ENCODE peak calls at places on chromosomes 11 and 22, in seven cellular contexts. R is effector CD4-positive, alpha-beta T cell; G is aorta; L is RPMI7951; U is substantia nigra; F is body of pancreas; Z is T-helper 2 cell. W is an unnamed sample.

GRCh38 chr22:22235564-22235963 is 9.0 kb upstream of the VPREB1 start:
- DNase-seq in R (peak; percentile 27), G (no peak), L (peak; percentile 28), U (peak; percentile 1), F (peak; percentile 34), Z (peak; percentile 62), W (peak; percentile 31)

GRCh38 chr11:94885133-94885532 is 88.2 kb downstream of the CWC15 start:
- DNase-seq in R (no peak), G (no peak), L (peak; percentile 96), U (no peak), F (no peak), Z (no peak), W (no peak)

GRCh38 chr11:116371146-116371545 is 401.6 kb downstream of the BUD13 start:
- DNase-seq in R (no peak), G (no peak), L (no peak), U (no peak), F (no peak), Z (no peak), W (no peak)

GRCh38 chr22:48240165-48240934 is 1477.9 kb downstream of the TBC1D22A start:
- DNase-seq in R (no peak), G (no peak), L (no peak), U (no peak), F (no peak), Z (no peak), W (no peak)

GRCh38 chr11:122655527-122656072 is at the start of gene UBASH3B:
- DNase-seq in R (peak; percentile 54), G (peak; percentile 86), L (peak; percentile 90), U (peak; percentile 25), F (peak; percentile 80), Z (peak; percentile 76), W (peak; percentile 78)

GRCh38 chr22:33476716-33477115 is 418.5 kb upstream of the SYN3 start:
- DNase-seq in R (no peak), G (no peak), L (peak; percentile 59), U (no peak), F (no peak), Z (no peak), W (no peak)

GRCh38 chr11:46238078-46238966 is 39.1 kb upstream of the CREB3L1 start:
- DNase-seq in R (peak; percentile 39), G (peak; percentile 84), L (peak; percentile 55), U (no peak), F (peak; percentile 64), Z (peak; percentile 55), W (peak; percentile 49)

GRCh38 chr11:4038973-4039372 is 55.6 kb upstream of the RRM1 start:
- DNase-seq in R (no peak), G (no peak), L (peak; percentile 15), U (no peak), F (no peak), Z (no peak), W (no peak)

GRCh38 chr22:36773935-36774334 is 2.0 kb downstream of the IFT27 start:
- DNase-seq in R (no peak), G (peak; percentile 2), L (peak; percentile 41), U (no peak), F (peak; percentile 43), Z (no peak), W (no peak)

GRCh38 chr11:67437082-67437821 is at the start of gene PTPRCAP:
- DNase-seq in R (peak; percentile 71), G (peak; percentile 49), L (no peak), U (no peak), F (no peak), Z (peak; percentile 93), W (no peak)

GRCh38 chr11:72816404-72816990 is 2.3 kb downstream of the ATG16L2 start:
- DNase-seq in R (no peak), G (no peak), L (no peak), U (no peak), F (no peak), Z (peak; percentile 31), W (peak; percentile 76)

GRCh38 chr11:44805596-44805995 is 78.8 kb downstream of the TSPAN18 start:
- DNase-seq in R (no peak), G (no peak), L (peak; percentile 11), U (no peak), F (no peak), Z (no peak), W (no peak)

GRCh38 chr11:9277176-9277575 is 12.0 kb upstream of the DENND5A start:
- DNase-seq in R (no peak), G (no peak), L (no peak), U (no peak), F (no peak), Z (no peak), W (no peak)

GRCh38 chr11:79201637-79202347 is 239.0 kb downstream of the TENM4 start:
- DNase-seq in R (no peak), G (no peak), L (peak; percentile 48), U (no peak), F (no peak), Z (no peak), W (no peak)

GRCh38 chr22:40603088-40603605 is 33.4 kb downstream of the MRTFA start:
- DNase-seq in R (no peak), G (no peak), L (peak; percentile 64), U (no peak), F (no peak), Z (no peak), W (no peak)

GRCh38 chr11:69563946-69564780 is 76.8 kb upstream of the CCND1 start:
- DNase-seq in R (no peak), G (no peak), L (peak; percentile 66), U (no peak), F (no peak), Z (no peak), W (no peak)

GRCh38 chr22:37566903-37567798 is 6.9 kb downstream of the CDC42EP1 start:
- DNase-seq in R (peak; percentile 87), G (peak; percentile 80), L (peak; percentile 63), U (peak; percentile 54), F (peak; percentile 92), Z (peak; percentile 94), W (peak; percentile 55)

GRCh38 chr11:84714316-84714780 is 912.8 kb downstream of the DLG2 start:
- DNase-seq in R (no peak), G (peak; percentile 61), L (peak; percentile 25), U (no peak), F (peak; percentile 75), Z (peak; percentile 58), W (no peak)

GRCh38 chr22:39475902-39476301 is 19.1 kb downstream of the MGAT3 start:
- DNase-seq in R (no peak), G (no peak), L (no peak), U (no peak), F (no peak), Z (no peak), W (no peak)

GRCh38 chr11:120137611-120138521 is at the start of gene TRIM29:
- DNase-seq in R (no peak), G (no peak), L (no peak), U (no peak), F (no peak), Z (no peak), W (no peak)

GRCh38 chr11:19800162-19800561 is 87.5 kb downstream of the NAV2 start:
- DNase-seq in R (no peak), G (no peak), L (no peak), U (no peak), F (no peak), Z (no peak), W (no peak)

GRCh38 chr22:41913842-41914534 is 886 bp downstream of the SHISA8 start:
- DNase-seq in R (no peak), G (no peak), L (no peak), U (no peak), F (no peak), Z (no peak), W (no peak)

GRCh38 chr11:74269161-74269809 is 42.2 kb downstream of the P4HA3 start:
- DNase-seq in R (no peak), G (no peak), L (peak; percentile 52), U (no peak), F (no peak), Z (peak; percentile 84), W (no peak)

GRCh38 chr11:73244589-73245240 is 26.6 kb downstream of the P2RY2 start:
- DNase-seq in R (no peak), G (peak; percentile 21), L (no peak), U (no peak), F (no peak), Z (no peak), W (no peak)

GRCh38 chr11:43962383-43962969 is 20.0 kb downstream of the C11orf96 start:
- DNase-seq in R (no peak), G (no peak), L (no peak), U (no peak), F (no peak), Z (no peak), W (no peak)

GRCh38 chr11:42552786-42553185 is 759.0 kb upstream of the API5 start:
- DNase-seq in R (no peak), G (no peak), L (no peak), U (no peak), F (peak; percentile 3), Z (no peak), W (no peak)

GRCh38 chr11:64040684-64041267 is 5.0 kb downstream of the FLRT1 start:
- DNase-seq in R (no peak), G (no peak), L (no peak), U (peak; percentile 72), F (peak; percentile 11), Z (no peak), W (peak; percentile 49)

GRCh38 chr11:44829838-44830237 is 103.1 kb downstream of the TSPAN18 start:
- DNase-seq in R (no peak), G (no peak), L (no peak), U (no peak), F (no peak), Z (no peak), W (no peak)

GRCh38 chr22:19745155-19746133 is 15.1 kb upstream of the TBX1 start:
- DNase-seq in R (no peak), G (no peak), L (no peak), U (no peak), F (no peak), Z (no peak), W (no peak)

GRCh38 chr11:65572356-65573043 is at the start of gene FAM89B:
- DNase-seq in R (peak; percentile 83), G (peak; percentile 97), L (peak; percentile 88), U (peak; percentile 72), F (peak; percentile 93), Z (peak; percentile 92), W (peak; percentile 92)

GRCh38 chr11:122173074-122173450 is 57.0 kb upstream of the BLID start:
- DNase-seq in R (no peak), G (no peak), L (no peak), U (no peak), F (no peak), Z (no peak), W (no peak)

GRCh38 chr11:629237-629583 is 2.2 kb upstream of the SCT start:
- DNase-seq in R (no peak), G (no peak), L (no peak), U (no peak), F (no peak), Z (no peak), W (no peak)

GRCh38 chr11:35085766-35086165 is 53.2 kb upstream of the CD44 start:
- DNase-seq in R (no peak), G (no peak), L (no peak), U (no peak), F (no peak), Z (no peak), W (no peak)

GRCh38 chr11:62295504-62295903 is 3.4 kb downstream of the SCGB1D4 start:
- DNase-seq in R (no peak), G (no peak), L (peak; percentile 33), U (no peak), F (no peak), Z (peak; percentile 24), W (no peak)

GRCh38 chr11:106565326-106565725 is 452.9 kb downstream of the GUCY1A2 start:
- DNase-seq in R (no peak), G (no peak), L (no peak), U (no peak), F (no peak), Z (no peak), W (no peak)

GRCh38 chr22:30927806-30928205 is 40.8 kb downstream of the MORC2 start:
- DNase-seq in R (no peak), G (no peak), L (no peak), U (no peak), F (no peak), Z (no peak), W (peak; percentile 53)

GRCh38 chr22:49306632-49306975 is 521.1 kb downstream of the BRD1 start:
- DNase-seq in R (no peak), G (no peak), L (no peak), U (no peak), F (no peak), Z (no peak), W (no peak)